ENCODE peak calls at places on chromosomes 6 and 20, in six cellular contexts. B is effector memory CD4-positive, alpha-beta T cell; K is GM23248; D is kidney; C is astrocyte; R is uterus. O is an unnamed sample. For H3K9me3 and H3K4me1, the result is how much of the 10 kb centered on the place peaks cover.

GRCh38 chr6:90103056-90103793 is 193.4 kb downstream of the BACH2 start:
- DNase-seq in C (peak), B (no peak), K (no peak), D (no peak), R (no peak), O (no peak)

GRCh38 chr6:117167520-117168271 is 97.7 kb upstream of the VGLL2 start:
- DNase-seq in R (no peak), K (peak), B (no peak), D (peak), C (peak), O (no peak)

GRCh38 chr6:111162504-111162903 is 75.2 kb downstream of the SLC16A10 start:
- DNase-seq in K (no peak), C (no peak), D (no peak), R (no peak), B (no peak), O (no peak)

GRCh38 chr6:140660295-140660694 is 1285.8 kb upstream of the CITED2 start:
- DNase-seq in D (no peak), K (no peak), C (peak), R (no peak), B (no peak), O (no peak)

GRCh38 chr6:30960907-30961673 is 20.3 kb downstream of the MUCL3 start:
- DNase-seq in C (peak), K (peak), B (no peak), D (no peak), R (no peak), O (peak)

GRCh38 chr6:14925025-14925595 is 320.8 kb upstream of the JARID2 start:
- DNase-seq in C (no peak), R (no peak), B (no peak), D (no peak), K (peak), O (no peak)

GRCh38 chr6:20644667-20645370 is 110.6 kb downstream of the CDKAL1 start:
- DNase-seq in D (no peak), C (peak), B (no peak), K (peak), R (no peak), O (no peak)

GRCh38 chr20:64070244-64070993 is 7.4 kb downstream of the TCEA2 start:
- DNase-seq in R (no peak), K (no peak), C (no peak), D (no peak), B (no peak), O (no peak)

GRCh38 chr6:20202070-20202658 is 10.1 kb downstream of the MBOAT1 start:
- DNase-seq in R (no peak), K (peak), B (no peak), C (peak), D (no peak), O (no peak)

GRCh38 chr6:3997144-3997770 is 81.7 kb downstream of the FAM217A start:
- DNase-seq in B (no peak), C (peak), K (peak), D (no peak), R (no peak), O (peak)

GRCh38 chr6:25713802-25714201 is 40.7 kb upstream of the SLC17A4 start:
- DNase-seq in K (peak), B (no peak), R (no peak), D (no peak), C (no peak), O (peak)

GRCh38 chr6:83518946-83519489 is 6.7 kb downstream of the PRSS35 start:
- DNase-seq in B (no peak), C (peak), R (no peak), D (no peak), K (peak), O (peak)

GRCh38 chr6:25219581-25220249 is 59.5 kb upstream of the CARMIL1 start:
- DNase-seq in D (no peak), C (no peak), R (no peak), B (no peak), K (peak), O (no peak)

GRCh38 chr6:134822920-134823430 is 126.9 kb downstream of the ALDH8A1 start:
- DNase-seq in D (peak), R (peak), C (peak), K (peak), B (peak), O (peak)

GRCh38 chr6:159092631-159093030 is 47.8 kb upstream of the TAGAP start:
- DNase-seq in B (no peak), R (no peak), D (no peak), C (no peak), K (peak), O (no peak)

GRCh38 chr6:54786154-54786553 is 60.4 kb upstream of the FAM83B start:
- DNase-seq in K (no peak), B (no peak), C (no peak), D (no peak), R (no peak), O (no peak)

GRCh38 chr6:10414766-10415592 is at the start of gene TFAP2A:
- DNase-seq in K (peak), D (no peak), C (peak), R (no peak), B (no peak), O (peak)

GRCh38 chr20:9551808-9552550 is 37.6 kb downstream of the LAMP5 start:
- DNase-seq in K (no peak), B (no peak), D (no peak), R (no peak), C (no peak), O (peak)

GRCh38 chr20:48120120-48120519 is 334.8 kb upstream of the SULF2 start:
- DNase-seq in D (no peak), C (no peak), R (no peak), B (no peak), K (no peak), O (no peak)

GRCh38 chr6:111757342-111757741 is 115.9 kb downstream of the FYN start:
- DNase-seq in K (peak), B (peak), D (no peak), R (no peak), C (peak), O (no peak)

GRCh38 chr20:62814709-62815065 is 2.2 kb upstream of the COL9A3 start:
- DNase-seq in B (no peak), C (no peak), R (no peak), K (no peak), D (no peak), O (no peak)

GRCh38 chr6:168892031-168892430 is 361.6 kb downstream of the THBS2 start:
- DNase-seq in K (no peak), D (peak), C (no peak), B (no peak), R (no peak), O (no peak)

GRCh38 chr20:37638527-37638926 is 55.3 kb upstream of the CTNNBL1 start:
- DNase-seq in K (no peak), D (no peak), C (no peak), R (no peak), B (no peak), O (no peak)

GRCh38 chr6:169513478-169514193 is 188.2 kb downstream of the WDR27 start:
- DNase-seq in D (no peak), R (no peak), B (no peak), K (no peak), C (no peak), O (no peak)

GRCh38 chr6:26215200-26216014 is 128.2 kb downstream of the HFE start:
- DNase-seq in C (no peak), K (peak), B (no peak), D (no peak), R (no peak), O (peak)

GRCh38 chr20:60715172-60715571 is 536.9 kb upstream of the CDH4 start:
- DNase-seq in R (no peak), D (no peak), C (no peak), K (no peak), B (no peak), O (no peak)

GRCh38 chr20:50273601-50274491 is 83.2 kb downstream of the CEBPB start:
- DNase-seq in B (no peak), C (no peak), K (peak), D (no peak), R (no peak), O (no peak)

GRCh38 chr20:37081717-37082289 is 14.0 kb downstream of the RBL1 start:
- DNase-seq in B (peak), D (no peak), C (no peak), R (no peak), K (no peak), O (peak)

GRCh38 chr20:59630526-59630925 is 26.2 kb downstream of the PHACTR3 start:
- DNase-seq in C (no peak), K (no peak), B (no peak), R (no peak), D (no peak), O (no peak)

GRCh38 chr20:59633646-59634045 is 29.3 kb downstream of the PHACTR3 start:
- DNase-seq in K (no peak), C (no peak), R (no peak), D (no peak), B (no peak), O (no peak)

GRCh38 chr20:59634435-59635005 is 30.2 kb downstream of the PHACTR3 start:
- DNase-seq in R (no peak), C (no peak), D (no peak), K (no peak), B (no peak), O (no peak)

GRCh38 chr20:59631751-59632380 is 27.5 kb downstream of the PHACTR3 start:
- DNase-seq in R (no peak), K (no peak), B (no peak), D (no peak), C (no peak), O (no peak)

GRCh38 chr20:59632426-59633113 is 28.2 kb downstream of the PHACTR3 start:
- DNase-seq in K (no peak), C (no peak), D (no peak), R (no peak), B (no peak), O (no peak)
- H3K9me3 ChIP-seq in K (under half), C (under half), D (under half), R (under half), B (under half), O (under half)

GRCh38 chr6:149082320-149082719 is 235.2 kb upstream of the TAB2 start:
- DNase-seq in R (peak), D (peak), K (peak), C (peak), B (peak), O (peak)
- H3K4me1 ChIP-seq in R (under half), D (under half), K (under half), C (under half), B (under half), O (under half)

GRCh38 chr6:137081997-137082396 is 37.2 kb upstream of the IL20RA start:
- DNase-seq in R (no peak), K (no peak), C (no peak), B (no peak), D (no peak), O (no peak)

GRCh38 chr6:137086031-137086430 is 41.3 kb upstream of the IL20RA start:
- DNase-seq in B (no peak), R (no peak), K (no peak), D (no peak), C (no peak), O (no peak)

GRCh38 chr6:137084865-137085617 is 40.3 kb upstream of the IL20RA start:
- DNase-seq in C (no peak), D (no peak), R (no peak), B (no peak), K (no peak), O (no peak)

GRCh38 chr6:137080711-137081110 is 35.9 kb upstream of the IL20RA start:
- DNase-seq in K (no peak), D (no peak), B (no peak), R (no peak), C (no peak), O (no peak)

GRCh38 chr6:137084090-137084489 is 39.3 kb upstream of the IL20RA start:
- DNase-seq in B (no peak), K (no peak), R (no peak), D (no peak), C (no peak), O (no peak)
- H3K9me3 ChIP-seq in B (under half), K (under half), R (under half), D (under half), C (under half), O (under half)

GRCh38 chr20:10666221-10667076 is 7.3 kb downstream of the JAG1 start:
- DNase-seq in D (peak), R (no peak), C (no peak), B (no peak), K (no peak), O (no peak)
- H3K4me1 ChIP-seq in D (under half), R (under half), C (half or more), B (under half), K (under half), O (half or more)

DNA sequence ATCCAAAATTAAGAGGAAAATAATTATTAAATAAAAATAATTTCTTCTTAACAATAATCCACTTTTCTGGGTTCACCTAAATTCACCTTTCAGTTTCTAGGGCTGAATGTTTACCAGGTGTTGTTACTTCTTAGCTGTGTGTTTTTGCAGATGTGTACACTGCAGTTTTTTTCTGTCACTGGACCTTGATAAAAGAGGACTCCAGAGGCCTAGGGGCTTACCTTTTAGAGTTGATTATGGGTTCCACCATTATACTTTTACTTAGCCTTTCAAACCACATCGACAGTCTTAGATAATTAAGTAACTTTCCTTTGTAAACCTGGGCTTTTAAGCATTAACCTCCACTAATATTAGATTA is 766.5 kb downstream of the BCKDHB start:
- DNase-seq in B (no peak), R (no peak), K (no peak), D (no peak), C (no peak), O (peak)
- H3K9me3 ChIP-seq in B (under half), R (under half), K (under half), D (under half), C (under half), O (under half)

DNA sequence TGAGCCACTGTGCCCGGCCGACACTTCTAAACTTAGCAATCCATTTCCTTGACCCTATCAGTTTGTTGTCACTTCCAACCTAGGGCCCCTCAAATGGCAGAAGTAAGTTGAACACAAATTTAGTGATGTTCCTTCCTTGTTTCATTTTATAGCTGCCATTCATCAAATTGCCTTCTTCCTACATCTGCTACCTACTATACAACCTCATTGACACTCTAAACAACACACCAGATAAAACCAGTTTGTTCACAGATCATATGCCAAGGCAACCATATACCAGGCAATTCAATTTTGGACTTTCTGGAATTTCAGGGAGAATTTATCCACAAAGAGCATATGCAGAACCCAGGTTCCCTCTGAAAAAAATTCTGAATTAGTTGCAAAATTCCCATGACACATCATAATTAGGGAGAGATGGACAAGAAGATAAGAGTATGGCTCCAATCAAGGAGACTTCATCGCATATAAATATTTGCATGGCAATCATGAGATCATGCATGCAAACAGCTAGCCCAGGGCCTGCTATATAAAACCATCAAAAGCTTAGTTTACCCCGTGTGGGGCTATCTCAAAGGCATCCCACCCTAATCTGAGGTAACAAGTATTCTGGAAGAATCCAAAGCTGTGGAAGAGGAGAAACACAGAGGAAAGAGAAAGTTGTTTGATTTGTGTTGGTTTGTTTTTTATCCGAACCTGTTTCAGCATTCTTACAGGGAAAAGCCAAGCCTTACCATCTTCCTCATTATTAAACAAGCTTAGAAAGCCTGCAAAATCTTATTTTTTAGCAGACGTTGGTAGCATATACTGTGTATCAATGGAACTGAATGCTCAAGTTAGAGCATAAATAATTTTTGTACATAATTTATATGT is 132.8 kb upstream of the TNFAIP3 start:
- DNase-seq in D (no peak), K (no peak), B (no peak), C (no peak), R (no peak), O (no peak)
- H3K4me1 ChIP-seq in D (under half), K (under half), B (under half), C (under half), R (under half), O (under half)

GRCh38 chr6:146339716-146340115 is 203.9 kb upstream of the RAB32 start:
- DNase-seq in K (no peak), D (no peak), R (no peak), B (no peak), C (peak), O (no peak)
- H3K9me3 ChIP-seq in K (under half), D (under half), R (under half), B (under half), C (under half), O (under half)

GRCh38 chr6:6407061-6407723 is 86.7 kb upstream of the F13A1 start:
- DNase-seq in C (no peak), K (no peak), D (no peak), R (no peak), B (no peak), O (peak)

GRCh38 chr6:6412221-6412620 is 91.8 kb upstream of the F13A1 start:
- DNase-seq in R (no peak), K (no peak), B (no peak), C (no peak), D (no peak), O (no peak)

GRCh38 chr6:6414946-6415345 is 94.5 kb upstream of the F13A1 start:
- DNase-seq in D (no peak), R (no peak), K (no peak), B (no peak), C (no peak), O (no peak)

GRCh38 chr6:6409397-6410030 is 89.1 kb upstream of the F13A1 start:
- DNase-seq in C (no peak), B (no peak), K (no peak), D (no peak), R (no peak), O (no peak)

DNA sequence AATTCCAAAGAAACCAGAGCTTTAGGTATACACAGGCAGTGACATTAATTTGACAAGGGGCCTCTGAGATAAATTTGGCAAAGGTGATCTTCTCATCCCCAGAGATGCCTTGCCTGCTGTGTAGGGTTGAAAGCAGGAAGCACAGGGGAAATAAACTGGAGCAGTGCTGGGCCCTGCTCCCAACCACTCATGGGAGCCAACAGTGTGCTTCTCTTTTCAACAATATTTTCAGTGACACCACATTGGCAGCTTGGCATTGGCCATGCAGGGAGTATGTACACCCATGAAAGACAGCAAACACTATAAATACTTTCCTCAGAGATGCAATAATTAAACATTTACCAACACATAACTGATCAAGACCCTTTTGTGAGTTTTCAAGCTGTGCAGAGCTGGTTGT is 90.7 kb upstream of the F13A1 start:
- DNase-seq in B (no peak), C (no peak), K (no peak), R (no peak), D (no peak), O (no peak)
- H3K4me1 ChIP-seq in B (under half), C (under half), K (under half), R (under half), D (under half), O (under half)